ENCODE peak calls at places on chromosomes 6 and 20, in eight cellular contexts. Y is nephron progenitor cell, F is foreskin keratinocyte, D is H9, J is fibroblast of mammary gland, M is HFFc6, L is cardiac muscle cell, A is WTC11. O is an unnamed sample.

GRCh38 chr20:61042501-61043385 is 209.3 kb upstream of the CDH4 start:
- DNase-seq in A (no peak), D (no peak), M (no peak), L (peak), F (no peak), Y (peak), J (peak), O (no peak)

GRCh38 chr6:135693971-135694370 is 157.5 kb upstream of the PDE7B start:
- DNase-seq in J (no peak), Y (no peak), D (no peak), M (no peak), L (no peak), A (no peak), F (no peak), O (no peak)

GRCh38 chr6:107731422-107732319 is 92.4 kb downstream of the SCML4 start:
- DNase-seq in F (no peak), L (no peak), J (no peak), D (no peak), M (no peak), Y (peak), A (no peak), O (no peak)

GRCh38 chr6:17725083-17725482 is 18.4 kb upstream of the NUP153 start:
- DNase-seq in Y (peak), J (peak), A (peak), D (peak), M (no peak), F (no peak), L (peak), O (no peak)

GRCh38 chr6:85996034-85996375 is 353.3 kb upstream of the SYNCRIP start:
- DNase-seq in M (no peak), J (no peak), L (no peak), F (no peak), A (no peak), Y (no peak), D (no peak), O (no peak)

GRCh38 chr20:17895641-17896246 is 72.8 kb downstream of the SNX5 start:
- DNase-seq in L (no peak), A (no peak), M (peak), Y (no peak), D (no peak), F (no peak), J (peak), O (peak)

GRCh38 chr6:15744824-15745402 is 82.1 kb upstream of the DTNBP1 start:
- DNase-seq in M (no peak), D (no peak), F (no peak), J (no peak), L (no peak), Y (no peak), A (no peak), O (no peak)

GRCh38 chr6:27811383-27811782 is 100.8 kb downstream of the OR2B2 start:
- DNase-seq in L (no peak), A (no peak), M (no peak), J (no peak), D (no peak), F (no peak), Y (no peak), O (no peak)

GRCh38 chr6:104126621-104127020 is 733.1 kb downstream of the HACE1 start:
- DNase-seq in M (no peak), Y (no peak), D (peak), A (peak), J (no peak), L (no peak), F (no peak), O (no peak)

GRCh38 chr6:12246900-12247299 is 43.3 kb upstream of the EDN1 start:
- DNase-seq in L (no peak), J (no peak), F (peak), Y (no peak), D (no peak), M (no peak), A (no peak), O (no peak)

GRCh38 chr6:12249516-12250394 is 40.4 kb upstream of the EDN1 start:
- DNase-seq in J (no peak), M (no peak), L (no peak), F (no peak), D (no peak), A (no peak), Y (no peak), O (no peak)

GRCh38 chr6:12245360-12245759 is 44.8 kb upstream of the EDN1 start:
- DNase-seq in D (no peak), M (no peak), F (no peak), L (no peak), J (no peak), A (no peak), Y (no peak), O (no peak)

GRCh38 chr6:12243169-12243568 is 47.0 kb upstream of the EDN1 start:
- DNase-seq in F (no peak), M (no peak), Y (no peak), L (no peak), D (no peak), J (no peak), A (no peak), O (no peak)

GRCh38 chr6:12245763-12246720 is 44.1 kb upstream of the EDN1 start:
- DNase-seq in A (no peak), F (no peak), M (peak), D (no peak), Y (no peak), J (no peak), L (no peak), O (no peak)
- TF ChIP-seq CTCF in A (no peak), F (peak), M (no peak), D (no peak), Y (no peak), J (no peak), L (no peak), O (no peak)

GRCh38 chr6:41093729-41094128 is 21.0 kb downstream of the NFYA start:
- DNase-seq in Y (no peak), M (peak), F (peak), D (no peak), A (no peak), J (peak), L (no peak), O (no peak)

GRCh38 chr6:41088451-41088850 is 15.7 kb downstream of the NFYA start:
- DNase-seq in L (no peak), M (no peak), J (no peak), A (no peak), D (no peak), Y (no peak), F (no peak), O (no peak)

GRCh38 chr6:41097467-41098090 is 24.8 kb downstream of the NFYA start:
- DNase-seq in D (no peak), J (no peak), Y (no peak), A (no peak), L (no peak), F (peak), M (peak), O (no peak)

GRCh38 chr6:41090841-41091761 is 18.3 kb downstream of the NFYA start:
- DNase-seq in Y (no peak), J (no peak), D (no peak), F (no peak), A (no peak), M (no peak), L (no peak), O (no peak)

DNA sequence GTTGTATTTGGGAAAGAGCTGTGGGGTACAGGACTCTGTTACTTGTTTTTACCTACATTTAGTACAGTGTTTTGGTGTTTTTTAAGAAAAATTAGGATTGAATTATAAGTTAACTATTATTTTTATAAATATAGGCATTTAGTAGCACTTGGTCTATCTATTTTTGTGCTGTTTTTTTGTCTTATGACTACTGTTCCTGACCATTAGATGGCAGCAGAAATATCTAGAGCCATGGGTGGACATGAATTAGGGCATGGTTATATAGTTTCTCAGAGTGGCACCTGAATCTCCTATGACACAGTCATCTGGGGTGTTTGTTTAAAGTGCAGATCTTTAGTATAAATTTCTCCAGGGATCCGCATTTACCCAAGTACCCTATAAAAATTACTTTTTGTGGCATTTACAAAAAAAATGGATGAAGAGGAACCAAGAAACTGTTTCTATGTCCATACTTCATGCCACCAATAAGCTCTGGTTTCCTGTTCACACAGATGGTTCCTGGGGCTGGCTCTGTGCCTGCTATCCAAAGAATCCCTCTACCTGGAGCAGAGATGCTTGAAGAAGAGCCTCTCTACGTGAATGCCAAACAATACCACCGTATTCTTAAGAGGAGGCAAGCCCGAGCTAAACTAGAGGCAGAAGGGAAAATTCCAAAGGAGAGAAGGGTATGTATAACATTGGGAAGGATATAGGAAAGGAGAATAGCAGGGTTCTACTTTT is 19.8 kb downstream of the NFYA start:
- DNase-seq in D (no peak), J (peak), Y (no peak), A (no peak), M (peak), F (peak), L (peak), O (peak)
- TF ChIP-seq CTCF in D (peak), J (peak), Y (no peak), A (no peak), M (peak), F (peak), L (peak), O (peak)

DNA sequence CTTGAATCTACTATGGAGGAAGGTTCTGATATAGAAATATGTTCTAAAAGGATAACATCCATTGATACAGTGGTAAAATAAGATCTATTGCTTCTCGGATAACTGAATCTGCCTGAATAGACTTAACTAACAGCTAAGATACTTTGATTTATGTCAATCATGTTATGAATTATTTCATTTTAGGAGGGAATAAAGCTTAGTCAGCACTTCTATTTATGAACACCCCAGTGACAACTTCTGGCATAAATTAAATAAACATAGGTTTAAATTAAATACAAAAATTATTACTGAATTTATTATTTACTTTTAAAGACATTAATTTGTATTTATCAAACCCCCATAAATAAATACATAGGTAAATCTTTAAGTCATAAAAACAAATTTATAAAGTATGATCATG is 69.3 kb downstream of the IMPG1 start:
- DNase-seq in F (no peak), D (no peak), Y (no peak), J (no peak), A (no peak), M (no peak), L (no peak), O (no peak)
- TF ChIP-seq CTCF in F (no peak), D (no peak), Y (no peak), J (no peak), A (no peak), M (no peak), L (no peak), O (no peak)

DNA sequence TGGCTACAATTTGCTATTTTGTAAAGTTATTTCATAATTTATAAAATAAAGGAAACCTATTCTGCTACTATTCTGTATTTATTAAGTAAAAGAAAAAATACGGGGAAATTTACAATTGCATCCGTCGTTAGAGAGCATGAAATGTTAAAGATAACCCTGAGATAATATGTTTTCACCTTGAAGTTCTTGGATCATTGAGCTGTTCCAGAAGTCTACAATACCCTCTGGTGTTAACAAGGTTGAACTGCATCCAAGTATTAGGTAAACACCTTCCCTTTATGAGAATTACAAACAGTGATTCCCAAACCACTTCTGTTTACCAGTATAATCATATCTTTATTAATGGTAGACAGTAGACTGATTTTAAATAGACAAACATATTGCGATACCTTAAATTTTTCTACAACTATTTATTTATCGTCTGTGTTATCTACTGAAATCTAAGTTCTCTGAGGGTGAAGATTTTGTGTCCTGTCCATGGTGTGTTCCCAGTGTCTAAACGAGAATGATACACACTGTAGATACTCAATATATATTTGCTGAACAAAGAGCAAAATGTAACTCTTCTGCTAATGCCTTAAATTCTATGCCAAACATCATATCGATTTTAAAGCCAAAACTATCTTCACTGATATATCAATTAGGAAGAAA is 28.2 kb downstream of the TBC1D32 start:
- DNase-seq in M (peak), A (no peak), F (peak), Y (peak), D (no peak), J (peak), L (peak), O (peak)
- TF ChIP-seq CTCF in M (peak), A (peak), F (peak), Y (peak), D (peak), J (peak), L (peak), O (peak)

GRCh38 chr6:109445382-109445781 is 4.9 kb downstream of the SMPD2 start:
- DNase-seq in J (no peak), M (no peak), F (no peak), A (no peak), L (no peak), D (no peak), Y (no peak), O (no peak)
- TF ChIP-seq CTCF in J (peak), M (peak), F (peak), A (no peak), L (peak), D (peak), Y (no peak), O (no peak)

DNA sequence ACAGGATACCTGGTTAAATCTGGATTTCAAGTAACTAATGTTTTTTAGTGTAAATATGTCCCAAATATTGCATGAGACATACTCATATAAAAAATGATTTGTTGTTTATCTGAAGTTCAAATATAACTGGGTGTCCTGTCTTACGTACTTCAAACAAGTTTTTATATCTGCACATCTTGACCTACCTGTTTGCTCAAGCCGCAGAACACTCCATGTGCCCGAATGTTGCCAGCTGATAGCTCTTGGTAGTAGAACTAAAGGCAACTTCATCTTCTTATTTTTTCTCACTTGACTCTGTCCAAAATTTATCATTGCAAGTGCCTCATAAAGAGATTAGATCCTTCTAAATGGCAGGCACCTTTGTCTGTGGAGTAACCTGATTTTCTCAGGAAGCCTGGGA is 39.1 kb upstream of the KLHL31 start:
- DNase-seq in D (no peak), L (no peak), J (no peak), Y (no peak), A (no peak), F (no peak), M (no peak), O (no peak)
- TF ChIP-seq CTCF in D (no peak), L (no peak), J (no peak), Y (no peak), A (no peak), F (no peak), M (no peak), O (no peak)

DNA sequence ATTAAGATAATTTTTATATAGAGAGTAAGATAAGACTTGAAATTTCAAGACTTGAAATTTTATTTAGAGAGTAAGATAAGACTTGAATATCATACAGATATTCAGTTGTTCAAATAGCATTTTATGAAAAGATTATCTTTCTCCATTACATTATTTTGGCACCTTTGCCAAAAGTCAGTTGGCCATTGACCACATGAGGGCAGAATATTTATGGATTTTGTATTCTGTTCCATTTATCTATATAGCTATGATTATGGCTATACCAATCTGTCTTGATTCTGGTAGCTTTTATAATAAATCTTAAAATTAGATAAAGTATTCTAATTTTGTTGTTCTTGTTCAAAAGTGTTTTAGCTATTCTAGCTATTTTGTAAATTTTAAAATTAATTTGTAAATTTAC is 537.9 kb upstream of the GJE1 start:
- DNase-seq in D (no peak), F (no peak), A (no peak), M (no peak), Y (no peak), J (no peak), L (no peak), O (no peak)
- TF ChIP-seq CTCF in D (no peak), F (peak), A (no peak), M (peak), Y (no peak), J (peak), L (no peak), O (no peak)

DNA sequence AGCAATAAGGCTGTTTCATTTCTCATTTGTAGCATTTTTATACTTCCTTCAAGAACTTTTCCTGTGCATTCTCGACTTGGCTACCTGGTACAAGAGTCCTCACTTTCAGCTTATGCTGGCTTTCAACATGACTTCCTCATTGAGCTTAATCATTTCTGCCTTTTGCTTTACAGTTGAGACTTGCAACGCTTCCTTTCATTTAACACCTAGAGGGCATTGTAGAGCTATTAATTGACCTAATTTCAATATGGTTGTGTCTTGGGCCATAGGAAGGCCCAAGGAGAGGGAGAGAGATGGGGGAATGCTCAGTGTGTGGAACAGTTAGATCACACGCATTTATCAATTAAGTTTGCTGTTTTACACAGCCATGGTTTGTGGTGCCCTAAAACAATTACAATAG is 37.2 kb downstream of the SLC22A2 start:
- DNase-seq in A (no peak), M (no peak), J (peak), L (no peak), F (peak), D (no peak), Y (no peak), O (no peak)
- TF ChIP-seq CTCF in A (no peak), M (no peak), J (no peak), L (peak), F (peak), D (peak), Y (no peak), O (no peak)